ENCODE peak calls at places on chromosomes 16 and 17, in eight cellular contexts. Q is A549, F is GM06990, V is right atrium auricular region, C is uterus, M is lower leg skin, Z is HFF-Myc, L is gastrocnemius medialis. A is an unnamed sample.

GRCh38 chr17:41020346-41020745 is 6.7 kb downstream of the KRTAP1-5 start:
- DNase-seq in Z (no peak), M (no peak), F (no peak), V (no peak), L (no peak), C (no peak), Q (no peak), A (no peak)

GRCh38 chr17:78993241-78993956 is 13.7 kb upstream of the LGALS3BP start:
- DNase-seq in L (peak), Z (no peak), V (no peak), F (no peak), Q (peak), C (peak), M (no peak), A (peak)

GRCh38 chr16:3147046-3147756 is 12.4 kb downstream of the ZNF213 start:
- DNase-seq in Q (no peak), V (no peak), Z (no peak), M (no peak), L (no peak), F (no peak), C (no peak), A (no peak)

GRCh38 chr17:75130059-75130631 is 1.4 kb downstream of the NT5C start:
- DNase-seq in L (no peak), V (no peak), Z (no peak), C (no peak), M (no peak), Q (no peak), F (no peak), A (no peak)

GRCh38 chr16:11655655-11656054 is 12.6 kb upstream of the SNN start:
- DNase-seq in Z (no peak), Q (no peak), F (no peak), V (no peak), C (no peak), M (no peak), L (no peak), A (no peak)

GRCh38 chr17:17669081-17669850 is 12.0 kb upstream of the RAI1 start:
- DNase-seq in M (no peak), F (no peak), Q (no peak), C (no peak), Z (no peak), L (no peak), V (no peak), A (no peak)

GRCh38 chr16:14527411-14528044 is 102.5 kb downstream of the PARN start:
- DNase-seq in M (peak), F (no peak), C (peak), Z (no peak), Q (no peak), L (peak), V (peak), A (no peak)

GRCh38 chr17:18203308-18203707 is 19.7 kb downstream of the ALKBH5 start:
- DNase-seq in L (no peak), C (no peak), Q (no peak), V (no peak), M (no peak), Z (no peak), F (no peak), A (no peak)

GRCh38 chr16:10180771-10181163 is 1.5 kb downstream of the GRIN2A start:
- DNase-seq in F (peak), Z (no peak), Q (peak), M (no peak), C (peak), V (no peak), L (no peak), A (no peak)

GRCh38 chr17:6443692-6444572 is at the start of gene PIMREG:
- DNase-seq in Q (peak), M (peak), L (peak), Z (peak), C (peak), F (peak), V (peak), A (peak)
- H3K4me3 ChIP-seq in Q (peak), M (peak), L (peak), Z (peak), C (peak), F (peak), V (peak), A (no peak)

DNA sequence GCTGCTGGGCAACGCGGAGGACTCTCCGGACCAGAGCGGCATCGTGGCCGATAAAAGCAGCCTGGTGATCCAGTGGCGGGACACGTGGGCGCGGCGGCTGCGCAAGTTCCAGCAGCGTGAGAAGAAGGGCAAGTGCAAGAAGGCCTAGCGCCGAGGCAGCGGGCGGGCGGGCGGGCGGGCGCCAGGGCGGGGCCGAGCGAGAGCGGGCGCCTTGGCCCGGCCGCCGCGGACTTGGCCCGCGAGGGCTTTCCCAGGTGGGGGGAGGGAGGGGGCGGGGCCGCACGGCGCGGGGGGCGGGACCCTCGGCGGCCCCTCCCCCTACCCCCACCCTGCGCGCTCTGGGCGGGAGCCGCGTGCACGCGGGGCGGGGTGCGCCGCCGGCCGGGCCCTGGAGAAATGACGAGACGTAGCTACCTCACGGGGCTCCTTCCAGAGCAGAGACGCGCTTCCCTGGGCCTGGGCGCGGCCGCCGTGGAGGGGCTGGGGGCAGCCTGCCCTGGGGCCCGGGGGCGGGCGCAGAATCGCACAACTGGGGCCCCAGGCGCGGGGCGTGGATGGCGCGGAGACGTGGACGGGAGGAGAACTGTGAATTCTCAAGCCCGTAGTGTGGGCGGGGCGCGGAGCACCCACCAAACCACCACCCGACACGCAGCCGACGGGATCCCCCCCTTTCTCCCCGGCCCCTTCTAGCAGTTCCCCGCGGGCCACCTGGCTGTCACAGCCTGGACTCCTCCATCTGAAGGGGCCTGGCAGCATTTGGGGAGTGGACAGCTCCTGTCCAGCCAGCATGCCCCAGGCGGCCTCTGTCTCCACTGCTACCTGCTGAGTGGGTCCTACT is 218.7 kb downstream of the NTN1 start:
- DNase-seq in M (peak), F (peak), Z (no peak), V (peak), C (peak), Q (peak), L (peak), A (peak)
- H3K4me3 ChIP-seq in M (no peak), F (peak), Z (peak), V (peak), C (peak), Q (peak), L (peak), A (no peak)

GRCh38 chr17:81376946-81377733 is 18.1 kb upstream of the BAHCC1 start:
- DNase-seq in Z (no peak), M (no peak), L (no peak), C (no peak), F (no peak), V (no peak), Q (no peak), A (no peak)
- H3K4me3 ChIP-seq in Z (no peak), M (no peak), L (no peak), C (no peak), F (no peak), V (no peak), Q (no peak), A (no peak)

DNA sequence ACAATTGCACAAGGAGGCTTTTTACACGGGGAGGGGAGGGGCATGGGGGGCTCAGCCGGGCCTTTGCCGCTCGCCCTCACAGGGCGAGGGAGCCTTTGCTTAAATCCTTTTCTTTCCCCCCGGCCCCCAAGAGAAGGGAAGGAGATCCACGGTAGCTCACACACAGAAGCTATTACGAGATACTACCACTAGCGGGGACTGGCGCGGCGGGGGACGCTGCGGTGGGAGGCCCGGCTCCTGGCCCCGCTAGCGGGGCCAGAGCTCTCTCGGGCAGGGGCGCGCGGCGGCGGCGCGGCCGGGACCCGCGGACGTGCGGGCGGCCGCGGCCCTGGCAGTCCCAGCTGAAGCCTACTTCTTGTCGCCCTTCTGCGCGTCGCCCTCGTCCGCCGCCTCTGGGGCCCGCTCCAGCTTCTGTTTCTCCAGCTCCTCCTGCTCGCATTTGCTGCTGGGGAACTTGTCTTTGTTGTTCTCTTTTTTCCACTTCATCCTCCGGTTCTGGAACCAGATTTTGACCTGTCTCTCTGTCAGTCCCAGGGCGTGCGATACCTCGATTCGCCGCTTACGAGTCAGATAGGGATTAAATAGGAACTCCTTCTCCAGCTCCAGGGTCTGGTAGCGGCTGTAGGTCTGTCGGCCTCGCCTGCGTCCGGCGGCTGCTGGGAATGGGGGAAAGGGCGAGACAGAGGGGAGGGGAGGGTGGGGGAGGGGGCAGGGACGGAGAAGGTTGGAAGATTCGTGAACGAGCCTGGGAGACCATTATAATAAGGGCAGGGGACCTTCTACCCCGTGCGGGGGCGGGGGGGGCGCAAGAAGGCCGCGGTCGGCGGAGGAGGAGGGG is 2.0 kb downstream of the HOXB8 start:
- DNase-seq in M (no peak), L (no peak), C (no peak), Z (no peak), Q (peak), F (no peak), V (no peak), A (no peak)
- H3K4me3 ChIP-seq in M (peak), L (peak), C (no peak), Z (no peak), Q (peak), F (peak), V (peak), A (peak)

GRCh38 chr17:42565523-42566214 is 1.2 kb upstream of the MLX start:
- DNase-seq in V (no peak), F (no peak), L (no peak), C (no peak), M (no peak), Z (no peak), Q (no peak), A (peak)
- H3K4me3 ChIP-seq in V (no peak), F (no peak), L (no peak), C (no peak), M (no peak), Z (no peak), Q (no peak), A (no peak)

DNA sequence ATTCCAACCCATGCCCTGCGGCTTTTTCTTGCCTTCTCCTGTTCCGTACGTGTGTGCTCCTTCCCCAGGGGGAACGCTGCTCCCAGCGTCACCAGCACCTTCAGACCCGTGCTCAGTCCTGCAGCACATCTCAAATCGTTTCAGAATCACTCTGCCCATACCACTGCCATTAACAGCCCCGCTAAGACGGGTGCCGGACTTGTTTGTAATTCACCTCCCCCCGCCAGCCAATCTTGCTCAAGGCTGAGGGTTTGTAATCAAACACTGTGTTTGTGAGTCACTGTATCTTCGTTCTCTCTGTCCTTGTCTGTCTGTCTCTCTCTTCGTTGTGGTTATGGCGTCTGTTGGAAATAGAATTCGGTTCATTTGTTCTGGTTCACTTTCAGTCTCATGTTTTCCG is 17.3 kb downstream of the CARD14 start:
- DNase-seq in Q (peak), L (peak), F (no peak), C (no peak), M (peak), V (peak), Z (no peak), A (no peak)
- H3K4me3 ChIP-seq in Q (peak), L (peak), F (no peak), C (no peak), M (no peak), V (no peak), Z (no peak), A (no peak)

A was measured in mucosa of descending colon.